ENCODE peak calls at places on chromosomes 4 and X, in nine cellular contexts. R is fibroblast of lung, L is left lung, H is foreskin fibroblast, I is AG08396, Z is iPS DF 6.9, Q is HCEC 1CT, N is NCI-H2081, G is fibroblast of gingiva. P is an unnamed sample.

GRCh38 chrX:153776611-153777045 is 4.2 kb upstream of the SRPK3 start:
- DNase-seq in R (no peak), Z (no peak), Q (no peak), H (no peak), G (no peak), L (no peak), I (no peak), N (no peak), P (no peak)

GRCh38 chrX:10239611-10240064 is 82.9 kb downstream of the CLCN4 start:
- DNase-seq in Q (peak), L (no peak), G (peak), H (peak), Z (no peak), N (no peak), R (peak), I (no peak), P (no peak)

GRCh38 chr4:119139822-119140252 is 4.2 kb downstream of the MYOZ2 start:
- DNase-seq in I (no peak), R (no peak), L (no peak), Z (no peak), G (no peak), N (no peak), H (no peak), Q (no peak), P (no peak)

GRCh38 chr4:123312951-123313592 is 83.5 kb upstream of the SPRY1 start:
- DNase-seq in N (no peak), H (no peak), Z (no peak), Q (no peak), I (no peak), G (no peak), L (no peak), R (no peak), P (no peak)

GRCh38 chrX:134025986-134026731 is 40.8 kb upstream of the GPC3 start:
- DNase-seq in G (no peak), L (no peak), Q (no peak), R (no peak), Z (no peak), N (no peak), I (no peak), H (no peak), P (no peak)

GRCh38 chr4:55921093-55921492 is 27.7 kb upstream of the CEP135 start:
- DNase-seq in I (no peak), Q (peak), N (no peak), R (no peak), H (peak), G (no peak), Z (no peak), L (no peak), P (no peak)

GRCh38 chr4:182604953-182605352 is 312.2 kb downstream of the DCTD start:
- DNase-seq in Z (no peak), N (no peak), I (no peak), L (no peak), H (no peak), Q (no peak), R (peak), G (no peak), P (no peak)

GRCh38 chr4:57078685-57079521 is 31.3 kb downstream of the IGFBP7 start:
- DNase-seq in G (no peak), Z (no peak), Q (no peak), I (no peak), R (no peak), L (no peak), N (peak), H (no peak), P (no peak)

GRCh38 chr4:107809236-107809635 is 15.5 kb upstream of the SGMS2 start:
- DNase-seq in R (no peak), H (no peak), I (no peak), N (no peak), Z (no peak), Q (no peak), G (no peak), L (no peak), P (no peak)

GRCh38 chr4:26458104-26458503 is 32.2 kb downstream of the CCKAR start:
- DNase-seq in Q (no peak), N (no peak), I (peak), H (no peak), Z (no peak), R (peak), L (no peak), G (peak), P (no peak)

GRCh38 chr4:30945586-30945985 is 225.4 kb downstream of the PCDH7 start:
- DNase-seq in G (no peak), R (peak), H (no peak), Q (no peak), I (no peak), N (no peak), Z (no peak), L (no peak), P (no peak)

GRCh38 chrX:39477438-39478120 is 620.2 kb downstream of the BCOR start:
- DNase-seq in L (no peak), Z (peak), I (no peak), H (no peak), R (peak), G (no peak), Q (no peak), N (peak), P (no peak)

GRCh38 chrX:77743720-77744119 is 42.3 kb downstream of the ATRX start:
- DNase-seq in N (no peak), R (no peak), Z (no peak), L (no peak), G (no peak), H (no peak), I (no peak), Q (no peak), P (no peak)

GRCh38 chr4:184953971-184954370 is 64.3 kb upstream of the HELT start:
- DNase-seq in L (no peak), H (no peak), R (no peak), N (no peak), I (no peak), Z (no peak), Q (no peak), G (no peak), P (no peak)

GRCh38 chr4:88003261-88003660 is 4.2 kb upstream of the PKD2 start:
- DNase-seq in H (no peak), I (no peak), R (no peak), N (no peak), G (no peak), Z (no peak), Q (no peak), L (no peak), P (peak)

GRCh38 chr4:10172278-10173038 is 55.9 kb upstream of the WDR1 start:
- DNase-seq in Z (no peak), L (no peak), G (no peak), R (no peak), H (no peak), I (no peak), N (no peak), Q (no peak), P (no peak)

GRCh38 chrX:34655496-34656258 is 1.4 kb downstream of the TMEM47 start:
- DNase-seq in I (no peak), Z (no peak), G (no peak), R (peak), H (no peak), L (no peak), N (no peak), Q (no peak), P (no peak)

GRCh38 chrX:137194164-137194563 is 160.4 kb upstream of the GPR101 start:
- DNase-seq in L (no peak), Q (peak), Z (peak), H (no peak), N (peak), G (no peak), R (peak), I (peak), P (peak)

GRCh38 chrX:109511113-109511512 is 25.5 kb upstream of the NXT2 start:
- DNase-seq in H (no peak), Z (no peak), G (no peak), Q (no peak), N (no peak), R (no peak), I (no peak), L (no peak), P (no peak)

GRCh38 chr4:88893961-88894360 is 163.0 kb downstream of the FAM13A start:
- DNase-seq in H (no peak), Z (no peak), G (no peak), Q (peak), I (no peak), N (no peak), L (no peak), R (peak), P (no peak)

GRCh38 chrX:98357146-98357545 is 1473.4 kb downstream of the RPA4 start:
- DNase-seq in H (no peak), Z (no peak), N (peak), Q (no peak), L (no peak), G (no peak), R (no peak), I (no peak), P (no peak)

GRCh38 chr4:139154952-139155557 is 22.0 kb downstream of the ELF2 start:
- DNase-seq in Q (no peak), L (no peak), R (no peak), H (no peak), I (no peak), Z (no peak), G (no peak), N (no peak), P (no peak)

GRCh38 chr4:126582737-126583136 is 1050.0 kb upstream of the INTU start:
- DNase-seq in G (peak), Q (no peak), H (no peak), Z (no peak), L (no peak), R (no peak), N (no peak), I (peak), P (no peak)

GRCh38 chr4:150305995-150306394 is 227.8 kb downstream of the DCLK2 start:
- DNase-seq in N (no peak), I (no peak), R (peak), H (peak), L (no peak), Q (peak), Z (no peak), G (peak), P (peak)

GRCh38 chr4:182425302-182425701 is 182.1 kb downstream of the TENM3 start:
- DNase-seq in R (no peak), Z (no peak), N (no peak), H (no peak), Q (no peak), G (no peak), L (no peak), I (no peak), P (no peak)

GRCh38 chr4:101279377-101279871 is 67.9 kb downstream of the PPP3CA start:
- DNase-seq in Z (no peak), H (peak), L (peak), I (peak), G (peak), Q (peak), R (peak), N (no peak), P (no peak)

GRCh38 chr4:15689540-15689939 is 7.9 kb downstream of the FAM200B start:
- DNase-seq in I (no peak), R (no peak), Z (no peak), N (no peak), Q (no peak), L (no peak), H (no peak), G (no peak), P (no peak)

P was measured in COLO829.